ENCODE peak calls at places on chromosomes 5 and 9, in five cellular contexts. X is fibroblast of pulmonary artery, Y is progenitor cell of endocrine pancreas, P is fibroblast of lung, H is AG10803. F is an unnamed sample.

GRCh38 chr9:128204858-128205257 is 1.7 kb downstream of the DNM1 start:
- DNase-seq in P (no peak), H (no peak), Y (no peak), X (no peak), F (no peak)

GRCh38 chr5:77379558-77380061 is 112.5 kb downstream of the WDR41 start:
- DNase-seq in Y (no peak), X (no peak), P (no peak), H (no peak), F (no peak)

GRCh38 chr5:167565555-167565954 is 725.9 kb upstream of the WWC1 start:
- DNase-seq in H (peak; percentile 41), X (peak; percentile 49), P (peak; percentile 60), Y (no peak), F (no peak)

GRCh38 chr5:1909346-1909985 is 26.7 kb upstream of the IRX4 start:
- DNase-seq in P (no peak), H (no peak), Y (no peak), X (no peak), F (no peak)

GRCh38 chr5:86979801-86980510 is 287.7 kb upstream of the RASA1 start:
- DNase-seq in H (peak; percentile 83), P (peak; percentile 84), Y (no peak), X (peak; percentile 91), F (no peak)

GRCh38 chr5:119876522-119876921 is 247.2 kb downstream of the FAM170A start:
- DNase-seq in Y (no peak), P (peak; percentile 11), X (no peak), H (no peak), F (no peak)

GRCh38 chr9:107989544-107989943 is 500.0 kb upstream of the KLF4 start:
- DNase-seq in P (peak; percentile 33), H (peak; percentile 91), X (peak; percentile 46), Y (no peak), F (peak; percentile 59)

GRCh38 chr5:120361941-120362340 is 102.2 kb upstream of the PRR16 start:
- DNase-seq in Y (no peak), X (no peak), P (no peak), H (no peak), F (no peak)

GRCh38 chr5:99068944-99069650 is 140.3 kb upstream of the CHD1 start:
- DNase-seq in P (no peak), X (no peak), Y (no peak), H (no peak), F (no peak)

GRCh38 chr9:137408651-137409405 is 14.1 kb downstream of the EXD3 start:
- DNase-seq in X (no peak), H (no peak), Y (no peak), P (no peak), F (no peak)

GRCh38 chr5:171520300-171521170 is 101.1 kb downstream of the FGF18 start:
- DNase-seq in X (peak; percentile 13), Y (no peak), P (peak; percentile 66), H (peak; percentile 32), F (no peak)

GRCh38 chr5:88388476-88389170 is 120.0 kb upstream of the TMEM161B start:
- DNase-seq in H (no peak), P (no peak), X (no peak), Y (no peak), F (no peak)

GRCh38 chr9:27059907-27060306 is 49.1 kb upstream of the TEK start:
- DNase-seq in X (peak; percentile 43), P (no peak), H (no peak), Y (no peak), F (no peak)

GRCh38 chr9:761793-762190 is 79.7 kb upstream of the DMRT1 start:
- DNase-seq in Y (no peak), H (no peak), X (no peak), P (no peak), F (no peak)

GRCh38 chr5:32339198-32339597 is 26.5 kb upstream of the MTMR12 start:
- DNase-seq in P (peak; percentile 14), H (no peak), Y (no peak), X (no peak), F (no peak)

GRCh38 chr9:83964973-83965349 is 15.1 kb downstream of the HNRNPK start:
- DNase-seq in P (peak; percentile 50), X (no peak), Y (no peak), H (peak; percentile 52), F (no peak)

GRCh38 chr5:179798771-179799643 is 5.2 kb downstream of the LTC4S start:
- DNase-seq in P (no peak), Y (no peak), H (no peak), X (no peak), F (no peak)

GRCh38 chr9:138100711-138101349 is 223.2 kb downstream of the CACNA1B start:
- DNase-seq in H (no peak), P (no peak), Y (no peak), X (no peak), F (no peak)

GRCh38 chr9:37295178-37295577 is 127.3 kb upstream of the GRHPR start:
- DNase-seq in Y (no peak), H (no peak), X (no peak), P (no peak), F (no peak)

GRCh38 chr5:99033014-99033931 is 104.5 kb upstream of the CHD1 start:
- DNase-seq in Y (no peak), P (peak; percentile 36), X (no peak), H (no peak), F (no peak)

GRCh38 chr5:81505672-81506071 is 111.7 kb upstream of the ACOT12 start:
- DNase-seq in P (no peak), Y (no peak), H (no peak), X (no peak), F (no peak)

GRCh38 chr5:179819296-179820126 is 1.2 kb upstream of the SQSTM1 start:
- DNase-seq in P (peak; percentile 75), H (peak; percentile 64), X (peak; percentile 82), Y (no peak), F (no peak)

GRCh38 chr5:58199087-58199486 is 260.8 kb downstream of the PLK2 start:
- DNase-seq in H (no peak), P (no peak), Y (no peak), X (no peak), F (no peak)

GRCh38 chr9:113622600-113623400 is 159.3 kb downstream of the RGS3 start:
- DNase-seq in H (peak; percentile 73), Y (no peak), X (peak; percentile 79), P (peak; percentile 71), F (no peak)

GRCh38 chr5:139425497-139425896 is 13.8 kb downstream of the DNAJC18 start:
- DNase-seq in Y (no peak), X (no peak), H (no peak), P (no peak), F (no peak)

GRCh38 chr5:93887678-93888077 is 146.3 kb upstream of the POU5F2 start:
- DNase-seq in Y (no peak), X (no peak), P (no peak), H (no peak), F (no peak)

GRCh38 chr9:132078369-132079356 is 1.0 kb downstream of the MED27 start:
- DNase-seq in X (peak; percentile 72), Y (no peak), P (peak; percentile 40), H (peak; percentile 56), F (no peak)

GRCh38 chr9:81955625-81956024 is 12.3 kb downstream of the SPATA31D3 start:
- DNase-seq in Y (no peak), P (no peak), X (no peak), H (no peak), F (no peak)
- TF ChIP-seq CTCF in Y (no peak), P (no peak), X (no peak), H (no peak), F (no peak)

DNA sequence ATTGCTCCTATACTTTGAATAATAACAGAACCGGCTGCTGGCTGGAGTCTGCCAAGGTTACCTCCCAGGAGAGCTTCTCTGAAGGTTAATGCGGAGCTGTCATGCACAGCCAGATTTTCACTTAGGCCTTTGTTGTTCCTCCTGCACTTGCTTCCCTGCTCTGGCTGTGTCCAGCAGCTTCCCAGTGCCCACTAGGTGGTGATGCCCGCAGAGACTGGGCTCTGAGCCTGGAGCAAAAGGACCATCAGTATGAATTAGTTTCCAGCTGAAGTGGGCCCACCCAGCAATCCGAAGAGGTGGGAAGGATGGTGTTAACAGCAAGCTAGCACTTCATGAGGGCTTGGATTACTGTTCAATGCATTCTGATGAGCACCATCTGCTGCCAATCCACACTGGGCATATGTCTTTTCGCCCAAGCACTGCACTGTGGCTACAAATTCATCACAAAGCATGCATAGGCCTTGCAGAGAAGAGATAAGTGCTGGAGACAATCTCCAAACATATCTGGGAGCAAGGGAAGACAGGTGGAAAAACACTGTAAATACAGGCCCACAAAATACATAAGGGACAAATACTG is 459.1 kb downstream of the SPOCK1 start:
- DNase-seq in X (no peak), H (no peak), P (no peak), Y (no peak), F (no peak)
- TF ChIP-seq CTCF in X (no peak), H (no peak), P (no peak), Y (no peak), F (no peak)

GRCh38 chr5:173531863-173532262 is 84.6 kb downstream of the BOD1 start:
- DNase-seq in Y (no peak), X (no peak), P (no peak), H (no peak), F (no peak)

GRCh38 chr5:173532689-173533250 is 83.7 kb downstream of the BOD1 start:
- DNase-seq in H (no peak), P (no peak), Y (no peak), X (no peak), F (no peak)

GRCh38 chr5:173529861-173530260 is 86.6 kb downstream of the BOD1 start:
- DNase-seq in P (no peak), Y (no peak), X (no peak), H (no peak), F (no peak)

GRCh38 chr5:173527671-173528070 is 88.8 kb downstream of the BOD1 start:
- DNase-seq in P (no peak), X (no peak), Y (no peak), H (no peak), F (no peak)

DNA sequence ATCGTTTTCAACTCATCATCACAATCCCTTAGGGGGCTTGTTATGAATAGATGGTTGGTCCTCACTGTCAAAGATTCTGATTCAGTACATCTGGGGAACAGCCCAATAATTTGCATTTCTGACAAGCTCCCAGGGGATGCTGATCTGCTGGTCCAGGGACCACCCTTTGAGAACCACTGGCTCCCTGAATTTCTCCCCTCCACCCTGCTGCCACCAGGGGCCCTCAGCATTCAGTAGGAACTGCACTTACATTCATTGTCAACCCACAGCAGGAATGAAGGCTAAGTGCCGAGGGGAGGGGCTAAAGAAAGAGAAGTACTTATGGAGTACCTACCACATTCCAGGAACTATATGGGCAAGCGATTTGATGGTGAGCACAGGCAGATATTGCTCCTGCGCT is 85.9 kb downstream of the BOD1 start:
- DNase-seq in Y (no peak), X (no peak), P (no peak), H (no peak), F (no peak)
- TF ChIP-seq CTCF in Y (no peak), X (no peak), P (no peak), H (no peak), F (no peak)

DNA sequence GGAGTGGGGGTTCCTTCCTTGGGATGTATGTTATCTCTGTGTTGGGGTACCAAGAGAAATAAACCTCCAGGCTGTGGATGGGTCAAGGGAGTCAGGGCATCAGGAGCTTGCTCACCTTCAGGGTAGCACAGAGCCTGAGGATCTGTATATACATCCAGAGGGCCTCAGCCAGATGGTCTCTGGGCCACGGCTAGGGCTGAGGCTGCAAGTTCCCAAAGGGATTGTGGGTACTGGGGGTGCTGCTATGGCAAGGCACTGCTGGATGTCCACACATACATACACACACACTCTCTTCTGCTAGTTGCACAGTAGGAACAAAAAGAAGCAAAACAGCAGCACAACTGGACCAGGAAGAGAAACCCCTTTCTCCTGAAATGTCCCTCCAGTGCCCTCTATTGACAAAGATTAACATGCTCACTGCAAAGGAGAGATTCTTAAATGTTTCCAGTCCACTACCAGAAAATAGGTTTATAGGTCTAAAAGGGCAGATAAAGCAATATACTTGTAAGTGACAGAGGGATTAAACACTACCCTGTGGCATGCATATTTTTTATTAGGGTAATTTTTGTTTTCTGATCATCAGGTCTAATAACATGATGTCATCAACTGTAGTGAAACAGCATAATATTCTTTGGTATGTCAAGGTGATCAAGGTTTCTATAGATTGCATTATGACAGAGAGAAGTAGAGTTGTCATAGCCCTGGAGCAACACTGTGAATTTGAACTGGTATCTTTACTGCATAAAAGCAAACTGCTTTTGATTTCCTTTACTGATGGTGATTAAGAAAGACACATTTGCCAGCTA is 56.3 kb upstream of the KCNN2 start:
- DNase-seq in Y (no peak), P (peak; percentile 72), X (peak; percentile 42), H (peak; percentile 2), F (peak; percentile 15)
- TF ChIP-seq CTCF in Y (peak; percentile 53), P (peak; percentile 25), X (peak; percentile 46), H (peak; percentile 51), F (peak; percentile 56)

F was measured in AG09319.